ENCODE peak calls at places on chromosomes 12 and 14, in eight cellular contexts. I is MM.1S, S is foreskin keratinocyte, Y is osteocyte, H is GM23338, B is breast epithelium, W is left ventricle myocardium inferior, T is kidney epithelial cell. X is an unnamed sample.

GRCh38 chr12:101670007-101670671 is 27.3 kb upstream of the CHPT1 start:
- DNase-seq in Y (no peak), S (peak; percentile 11), I (peak; percentile 8), H (peak; percentile 59), B (no peak), T (no peak), W (no peak), X (peak; percentile 15)

GRCh38 chr14:78182722-78183121 is 12.5 kb downstream of the NRXN3 start:
- DNase-seq in W (no peak), S (no peak), I (no peak), H (no peak), Y (no peak), T (no peak), B (no peak), X (no peak)

GRCh38 chr12:39804479-39805241 is 185.1 kb upstream of the ABCD2 start:
- DNase-seq in H (peak; percentile 2), I (no peak), W (no peak), Y (no peak), S (no peak), T (no peak), B (no peak), X (no peak)

GRCh38 chr14:99730876-99731351 is 46.8 kb downstream of the CYP46A1 start:
- DNase-seq in H (no peak), W (peak; percentile 15), Y (no peak), S (no peak), I (no peak), T (no peak), B (peak; percentile 50), X (no peak)

GRCh38 chr12:108204618-108205017 is 75.5 kb downstream of the WSCD2 start:
- DNase-seq in S (no peak), W (no peak), T (no peak), H (no peak), B (no peak), I (no peak), Y (no peak), X (no peak)

GRCh38 chr14:46490150-46490769 is 161.3 kb downstream of the RPL10L start:
- DNase-seq in Y (no peak), W (no peak), H (peak; percentile 80), S (peak; percentile 29), T (no peak), I (peak; percentile 71), B (no peak), X (no peak)

GRCh38 chr14:95026851-95027463 is 130.4 kb downstream of the DICER1 start:
- DNase-seq in W (no peak), T (no peak), S (no peak), Y (peak; percentile 60), H (no peak), B (no peak), I (no peak), X (no peak)

GRCh38 chr14:70785556-70785955 is 23.8 kb downstream of the MAP3K9 start:
- DNase-seq in W (no peak), H (no peak), I (no peak), B (no peak), Y (no peak), T (peak; percentile 57), S (peak; percentile 62), X (no peak)

GRCh38 chr12:6635856-6636521 is at the start of gene LPAR5:
- DNase-seq in B (no peak), Y (no peak), I (no peak), T (no peak), W (no peak), H (peak; percentile 58), S (peak; percentile 79), X (peak; percentile 46)

GRCh38 chr14:66610154-66610563 is 102.2 kb downstream of the GPHN start:
- DNase-seq in Y (no peak), T (no peak), B (no peak), I (peak; percentile 51), S (no peak), W (no peak), H (peak; percentile 79), X (no peak)

GRCh38 chr14:98181768-98182167 is 1090.2 kb downstream of the BCL11B start:
- DNase-seq in S (no peak), H (no peak), B (no peak), T (no peak), Y (no peak), W (no peak), I (no peak), X (no peak)

GRCh38 chr12:93959657-93960056 is 188.7 kb upstream of the PLXNC1 start:
- DNase-seq in W (no peak), I (no peak), T (no peak), S (no peak), B (no peak), H (no peak), Y (no peak), X (no peak)

GRCh38 chr14:54549862-54550261 is 17.1 kb upstream of the SAMD4A start:
- DNase-seq in T (no peak), H (peak; percentile 39), I (no peak), S (no peak), Y (no peak), B (no peak), W (no peak), X (no peak)

GRCh38 chr14:23513466-23514008 is 38.0 kb downstream of the ZFHX2 start:
- DNase-seq in W (no peak), S (no peak), H (no peak), T (no peak), I (no peak), Y (no peak), B (no peak), X (no peak)

GRCh38 chr12:11513288-11513687 is 117.9 kb upstream of the PRB2 start:
- DNase-seq in S (no peak), I (no peak), B (no peak), Y (peak; percentile 60), W (no peak), T (no peak), H (peak; percentile 63), X (no peak)

GRCh38 chr12:79128956-79129355 is 264.4 kb downstream of the SYT1 start:
- DNase-seq in Y (no peak), B (no peak), T (no peak), I (no peak), H (no peak), S (no peak), W (no peak), X (peak; percentile 45)

GRCh38 chr12:122021193-122021821 is 377 bp upstream of the BCL7A start:
- DNase-seq in I (no peak), Y (no peak), S (no peak), T (no peak), W (peak; percentile 32), H (peak; percentile 63), B (no peak), X (no peak)
- TF ChIP-seq CTCF in I (no peak), Y (no peak), S (no peak), T (no peak), W (no peak), H (no peak), B (no peak), X (no peak)

DNA sequence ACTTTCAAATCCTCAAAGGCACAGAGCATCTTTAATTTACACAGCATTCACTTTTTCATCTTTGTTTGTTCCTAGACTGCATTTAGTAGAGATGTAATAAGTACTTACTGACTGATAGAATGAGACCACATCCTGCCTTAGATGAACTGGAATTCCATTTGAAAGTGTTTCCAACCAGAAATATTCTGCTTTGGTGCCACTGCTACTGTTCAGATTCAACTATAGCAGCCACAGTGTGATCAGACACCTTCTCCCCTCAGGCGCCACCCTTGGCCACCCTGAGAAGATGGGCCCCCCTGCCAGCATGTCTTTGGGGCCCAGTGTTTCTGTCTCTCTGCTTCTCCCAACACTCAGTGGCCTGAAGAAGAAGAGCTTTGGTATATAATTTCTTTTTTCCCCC is 449.1 kb downstream of the RAD51B start:
- DNase-seq in W (no peak), B (no peak), S (no peak), T (no peak), I (no peak), H (no peak), Y (no peak), X (peak; percentile 44)
- TF ChIP-seq CTCF in W (no peak), B (no peak), S (no peak), T (no peak), I (no peak), H (no peak), Y (no peak), X (no peak)

GRCh38 chr14:67674139-67674479 is 323 bp downstream of the VTI1B start:
- DNase-seq in T (no peak), S (no peak), I (peak; percentile 25), Y (peak; percentile 88), H (peak; percentile 88), B (peak; percentile 68), W (peak; percentile 75), X (peak; percentile 49)
- TF ChIP-seq CTCF in T (peak; percentile 38), S (peak; percentile 30), I (no peak), Y (peak; percentile 43), H (peak; percentile 37), B (no peak), W (peak; percentile 44), X (peak; percentile 22)

DNA sequence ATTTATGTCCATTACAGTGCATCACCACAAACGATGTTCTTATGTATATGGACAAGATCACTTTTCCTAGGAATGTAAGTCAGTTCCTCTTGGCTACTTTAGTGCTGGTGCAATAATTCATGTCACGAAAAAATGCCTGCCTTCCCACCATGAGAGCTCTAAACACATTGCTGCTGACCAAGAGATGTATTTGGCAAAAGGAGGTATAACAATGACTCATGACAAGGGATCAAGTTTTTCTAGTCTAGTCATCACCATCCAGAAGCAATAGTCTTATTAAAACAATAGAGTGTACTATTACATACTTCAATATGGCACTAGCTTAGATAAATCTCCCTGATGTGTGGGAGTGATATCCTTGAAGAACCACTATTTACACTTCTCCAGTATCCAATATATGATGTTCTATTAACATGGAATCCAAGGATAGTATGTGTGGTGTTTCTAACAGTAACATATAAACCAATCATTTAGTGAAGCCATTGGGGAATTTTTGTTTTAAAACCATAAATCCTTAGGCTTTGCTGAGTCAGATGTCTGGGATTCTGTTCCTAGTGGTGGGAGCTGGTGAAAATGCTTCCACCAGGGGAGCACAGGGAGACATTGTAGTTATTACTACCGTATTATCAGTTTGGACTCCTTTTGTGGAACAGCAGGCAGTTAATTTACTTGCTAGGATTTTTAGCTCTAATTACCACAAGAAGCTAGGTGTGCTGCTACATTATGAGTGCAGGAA is 1387.5 kb downstream of the LRFN5 start:
- DNase-seq in W (no peak), Y (no peak), B (no peak), H (no peak), T (peak; percentile 44), S (peak; percentile 6), I (no peak), X (peak; percentile 88)
- TF ChIP-seq CTCF in W (no peak), Y (no peak), B (no peak), H (no peak), T (no peak), S (no peak), I (no peak), X (peak; percentile 23)

DNA sequence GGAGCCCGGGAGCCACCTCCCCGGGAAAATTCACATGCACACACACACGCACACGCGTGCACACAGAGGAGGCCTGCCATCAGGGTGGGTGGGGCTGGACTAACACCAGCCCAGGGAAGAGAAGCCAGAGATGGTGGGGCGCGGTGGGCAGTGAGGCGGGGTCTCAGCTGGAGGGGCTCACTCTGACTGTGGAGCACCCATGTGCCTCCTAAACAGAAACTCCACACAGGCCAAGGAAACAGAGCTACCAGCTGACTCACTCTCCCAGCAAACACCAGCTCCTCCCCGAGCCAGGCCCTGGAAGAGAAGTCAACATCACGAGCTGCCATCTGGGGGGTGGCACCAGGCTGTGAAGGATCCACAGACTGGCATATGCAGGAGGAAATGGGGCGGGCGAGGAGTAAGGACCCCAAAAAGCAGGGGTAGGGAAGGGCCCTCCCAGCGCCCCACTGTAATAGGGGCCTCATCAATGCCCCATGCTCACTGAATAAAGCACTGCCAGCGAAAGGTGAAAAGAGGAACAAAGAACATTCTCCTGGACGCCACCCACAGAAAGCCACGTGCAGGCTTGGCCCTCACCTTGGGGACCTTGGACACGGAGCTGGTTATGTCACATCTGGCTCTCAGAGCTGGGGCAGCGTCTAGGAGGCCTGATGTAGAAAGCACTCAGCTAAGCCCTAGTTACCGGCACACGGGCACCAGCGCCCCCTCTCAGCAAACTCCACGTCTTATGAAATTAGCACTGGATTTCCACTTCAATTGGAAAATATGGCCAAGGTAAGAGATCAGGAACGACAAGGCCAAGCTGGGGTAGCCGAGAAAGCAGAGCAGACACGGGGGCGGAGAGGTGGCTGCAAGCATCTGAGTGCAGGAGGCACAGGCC is 8.4 kb upstream of the INF2 start:
- DNase-seq in T (peak; percentile 48), B (peak; percentile 79), I (no peak), S (no peak), H (no peak), Y (no peak), W (peak; percentile 49), X (peak; percentile 78)
- TF ChIP-seq CTCF in T (peak; percentile 41), B (no peak), I (no peak), S (peak; percentile 59), H (peak; percentile 56), Y (peak; percentile 48), W (no peak), X (peak; percentile 41)